ENCODE peak calls at places on chromosome X, in eight cellular contexts. One of them, this sample, is unnamed.

GRCh38 chrX:13996650-13997049 is 33.0 kb downstream of the GEMIN8 start:
- DNase-seq in stimulated activated CD4-positive, alpha-beta T cell treated with anti-CD3 and anti-CD28 coated beads, TNF-alpha, amount 100 ng/mL, for 4 hours: no peak
- DNase-seq in tibial artery: no peak
- DNase-seq in T47D: no peak
- DNase-seq in HCT116: no peak
- DNase-seq in progenitor cell of endocrine pancreas: no peak
- DNase-seq in hepatocyte: no peak
- DNase-seq in activated CD4-positive, alpha-beta T cell treated with anti-CD3 and anti-CD28 coated beads for 24 hours: no peak
- DNase-seq in this sample: no peak

GRCh38 chrX:120144178-120144844 is 14.1 kb upstream of the RHOXF2 start:
- DNase-seq in stimulated activated CD4-positive, alpha-beta T cell treated with anti-CD3 and anti-CD28 coated beads, TNF-alpha, amount 100 ng/mL, for 4 hours: no peak
- DNase-seq in tibial artery: no peak
- DNase-seq in T47D: no peak
- DNase-seq in HCT116: no peak
- DNase-seq in progenitor cell of endocrine pancreas: no peak
- DNase-seq in hepatocyte: no peak
- DNase-seq in activated CD4-positive, alpha-beta T cell treated with anti-CD3 and anti-CD28 coated beads for 24 hours: no peak
- DNase-seq in this sample: no peak

GRCh38 chrX:41737065-41737464 is 13.1 kb downstream of the GPR82 start:
- DNase-seq in stimulated activated CD4-positive, alpha-beta T cell treated with anti-CD3 and anti-CD28 coated beads, TNF-alpha, amount 100 ng/mL, for 4 hours: no peak
- DNase-seq in tibial artery: no peak
- DNase-seq in T47D: no peak
- DNase-seq in HCT116: no peak
- DNase-seq in progenitor cell of endocrine pancreas: no peak
- DNase-seq in hepatocyte: no peak
- DNase-seq in activated CD4-positive, alpha-beta T cell treated with anti-CD3 and anti-CD28 coated beads for 24 hours: no peak
- DNase-seq in this sample: no peak

GRCh38 chrX:40734956-40735317 is 405 bp downstream of the MED14 start:
- DNase-seq in stimulated activated CD4-positive, alpha-beta T cell treated with anti-CD3 and anti-CD28 coated beads, TNF-alpha, amount 100 ng/mL, for 4 hours: peak
- DNase-seq in tibial artery: no peak
- DNase-seq in T47D: no peak
- DNase-seq in HCT116: no peak
- DNase-seq in progenitor cell of endocrine pancreas: no peak
- DNase-seq in hepatocyte: peak
- DNase-seq in activated CD4-positive, alpha-beta T cell treated with anti-CD3 and anti-CD28 coated beads for 24 hours: peak
- DNase-seq in this sample: no peak

GRCh38 chrX:56228914-56229313 is 3.2 kb upstream of the KLF8 start:
- DNase-seq in stimulated activated CD4-positive, alpha-beta T cell treated with anti-CD3 and anti-CD28 coated beads, TNF-alpha, amount 100 ng/mL, for 4 hours: no peak
- DNase-seq in tibial artery: peak
- DNase-seq in T47D: peak
- DNase-seq in HCT116: no peak
- DNase-seq in progenitor cell of endocrine pancreas: no peak
- DNase-seq in hepatocyte: no peak
- DNase-seq in activated CD4-positive, alpha-beta T cell treated with anti-CD3 and anti-CD28 coated beads for 24 hours: no peak
- DNase-seq in this sample: no peak

GRCh38 chrX:30835373-30835772 is 53.7 kb downstream of the TAB3 start:
- DNase-seq in stimulated activated CD4-positive, alpha-beta T cell treated with anti-CD3 and anti-CD28 coated beads, TNF-alpha, amount 100 ng/mL, for 4 hours: no peak
- DNase-seq in tibial artery: no peak
- DNase-seq in T47D: no peak
- DNase-seq in HCT116: no peak
- DNase-seq in progenitor cell of endocrine pancreas: no peak
- DNase-seq in hepatocyte: peak
- DNase-seq in activated CD4-positive, alpha-beta T cell treated with anti-CD3 and anti-CD28 coated beads for 24 hours: no peak
- DNase-seq in this sample: no peak

GRCh38 chrX:108033890-108034289 is 11.0 kb upstream of the VSIG1 start:
- DNase-seq in stimulated activated CD4-positive, alpha-beta T cell treated with anti-CD3 and anti-CD28 coated beads, TNF-alpha, amount 100 ng/mL, for 4 hours: no peak
- DNase-seq in tibial artery: no peak
- DNase-seq in T47D: no peak
- DNase-seq in HCT116: no peak
- DNase-seq in progenitor cell of endocrine pancreas: no peak
- DNase-seq in hepatocyte: no peak
- DNase-seq in activated CD4-positive, alpha-beta T cell treated with anti-CD3 and anti-CD28 coated beads for 24 hours: no peak
- DNase-seq in this sample: no peak

GRCh38 chrX:747176-747575 is 116.6 kb downstream of the SHOX start:
- DNase-seq in stimulated activated CD4-positive, alpha-beta T cell treated with anti-CD3 and anti-CD28 coated beads, TNF-alpha, amount 100 ng/mL, for 4 hours: no peak
- DNase-seq in tibial artery: peak
- DNase-seq in T47D: peak
- DNase-seq in HCT116: no peak
- DNase-seq in progenitor cell of endocrine pancreas: no peak
- DNase-seq in hepatocyte: no peak
- DNase-seq in activated CD4-positive, alpha-beta T cell treated with anti-CD3 and anti-CD28 coated beads for 24 hours: no peak
- DNase-seq in this sample: no peak

GRCh38 chrX:100409316-100410082 is 574 bp downstream of the PCDH19 start:
- DNase-seq in stimulated activated CD4-positive, alpha-beta T cell treated with anti-CD3 and anti-CD28 coated beads, TNF-alpha, amount 100 ng/mL, for 4 hours: no peak
- DNase-seq in tibial artery: no peak
- DNase-seq in T47D: no peak
- DNase-seq in HCT116: no peak
- DNase-seq in progenitor cell of endocrine pancreas: no peak
- DNase-seq in hepatocyte: no peak
- DNase-seq in activated CD4-positive, alpha-beta T cell treated with anti-CD3 and anti-CD28 coated beads for 24 hours: no peak
- DNase-seq in this sample: no peak

GRCh38 chrX:17413228-17413627 is 38.2 kb downstream of the NHS start:
- DNase-seq in stimulated activated CD4-positive, alpha-beta T cell treated with anti-CD3 and anti-CD28 coated beads, TNF-alpha, amount 100 ng/mL, for 4 hours: no peak
- DNase-seq in tibial artery: no peak
- DNase-seq in T47D: no peak
- DNase-seq in HCT116: peak
- DNase-seq in progenitor cell of endocrine pancreas: no peak
- DNase-seq in hepatocyte: no peak
- DNase-seq in activated CD4-positive, alpha-beta T cell treated with anti-CD3 and anti-CD28 coated beads for 24 hours: no peak
- DNase-seq in this sample: no peak

GRCh38 chrX:74349387-74349786 is 45.4 kb downstream of the ZCCHC13 start:
- DNase-seq in stimulated activated CD4-positive, alpha-beta T cell treated with anti-CD3 and anti-CD28 coated beads, TNF-alpha, amount 100 ng/mL, for 4 hours: no peak
- DNase-seq in tibial artery: no peak
- DNase-seq in T47D: no peak
- DNase-seq in HCT116: peak
- DNase-seq in progenitor cell of endocrine pancreas: no peak
- DNase-seq in hepatocyte: no peak
- DNase-seq in activated CD4-positive, alpha-beta T cell treated with anti-CD3 and anti-CD28 coated beads for 24 hours: no peak
- DNase-seq in this sample: no peak

GRCh38 chrX:21973321-21974010 is 33.0 kb downstream of the SMS start:
- DNase-seq in stimulated activated CD4-positive, alpha-beta T cell treated with anti-CD3 and anti-CD28 coated beads, TNF-alpha, amount 100 ng/mL, for 4 hours: no peak
- DNase-seq in tibial artery: no peak
- DNase-seq in T47D: peak
- DNase-seq in HCT116: no peak
- DNase-seq in progenitor cell of endocrine pancreas: no peak
- DNase-seq in hepatocyte: no peak
- DNase-seq in activated CD4-positive, alpha-beta T cell treated with anti-CD3 and anti-CD28 coated beads for 24 hours: no peak
- DNase-seq in this sample: no peak

GRCh38 chrX:6826856-6827255 is 291.9 kb upstream of the VCX3A start:
- DNase-seq in stimulated activated CD4-positive, alpha-beta T cell treated with anti-CD3 and anti-CD28 coated beads, TNF-alpha, amount 100 ng/mL, for 4 hours: no peak
- DNase-seq in tibial artery: no peak
- DNase-seq in T47D: no peak
- DNase-seq in HCT116: no peak
- DNase-seq in progenitor cell of endocrine pancreas: no peak
- DNase-seq in hepatocyte: no peak
- DNase-seq in activated CD4-positive, alpha-beta T cell treated with anti-CD3 and anti-CD28 coated beads for 24 hours: no peak
- DNase-seq in this sample: no peak

GRCh38 chrX:79482686-79483085 is 115.6 kb upstream of the ITM2A start:
- DNase-seq in stimulated activated CD4-positive, alpha-beta T cell treated with anti-CD3 and anti-CD28 coated beads, TNF-alpha, amount 100 ng/mL, for 4 hours: no peak
- DNase-seq in tibial artery: no peak
- DNase-seq in T47D: no peak
- DNase-seq in HCT116: no peak
- DNase-seq in progenitor cell of endocrine pancreas: no peak
- DNase-seq in hepatocyte: no peak
- DNase-seq in activated CD4-positive, alpha-beta T cell treated with anti-CD3 and anti-CD28 coated beads for 24 hours: no peak
- DNase-seq in this sample: no peak

GRCh38 chrX:133376422-133376821 is 38.9 kb downstream of the GPC4 start:
- DNase-seq in stimulated activated CD4-positive, alpha-beta T cell treated with anti-CD3 and anti-CD28 coated beads, TNF-alpha, amount 100 ng/mL, for 4 hours: no peak
- DNase-seq in tibial artery: no peak
- DNase-seq in T47D: no peak
- DNase-seq in HCT116: no peak
- DNase-seq in progenitor cell of endocrine pancreas: no peak
- DNase-seq in hepatocyte: no peak
- DNase-seq in activated CD4-positive, alpha-beta T cell treated with anti-CD3 and anti-CD28 coated beads for 24 hours: no peak
- DNase-seq in this sample: no peak

GRCh38 chrX:74613350-74614192 is 853 bp downstream of the RLIM start:
- DNase-seq in stimulated activated CD4-positive, alpha-beta T cell treated with anti-CD3 and anti-CD28 coated beads, TNF-alpha, amount 100 ng/mL, for 4 hours: peak
- DNase-seq in tibial artery: no peak
- DNase-seq in T47D: no peak
- DNase-seq in HCT116: no peak
- DNase-seq in progenitor cell of endocrine pancreas: no peak
- DNase-seq in hepatocyte: peak
- DNase-seq in activated CD4-positive, alpha-beta T cell treated with anti-CD3 and anti-CD28 coated beads for 24 hours: no peak
- DNase-seq in this sample: no peak

GRCh38 chrX:108156934-108157466 is 65.4 kb downstream of the ATG4A start:
- DNase-seq in stimulated activated CD4-positive, alpha-beta T cell treated with anti-CD3 and anti-CD28 coated beads, TNF-alpha, amount 100 ng/mL, for 4 hours: no peak
- DNase-seq in tibial artery: no peak
- DNase-seq in T47D: no peak
- DNase-seq in HCT116: no peak
- DNase-seq in progenitor cell of endocrine pancreas: no peak
- DNase-seq in hepatocyte: no peak
- DNase-seq in activated CD4-positive, alpha-beta T cell treated with anti-CD3 and anti-CD28 coated beads for 24 hours: no peak
- DNase-seq in this sample: no peak

GRCh38 chrX:122850326-122850725 is 333.8 kb upstream of the GRIA3 start:
- DNase-seq in stimulated activated CD4-positive, alpha-beta T cell treated with anti-CD3 and anti-CD28 coated beads, TNF-alpha, amount 100 ng/mL, for 4 hours: no peak
- DNase-seq in tibial artery: no peak
- DNase-seq in T47D: no peak
- DNase-seq in HCT116: no peak
- DNase-seq in progenitor cell of endocrine pancreas: no peak
- DNase-seq in hepatocyte: no peak
- DNase-seq in activated CD4-positive, alpha-beta T cell treated with anti-CD3 and anti-CD28 coated beads for 24 hours: no peak
- DNase-seq in this sample: no peak

GRCh38 chrX:40448793-40449192 is 132.0 kb upstream of the ATP6AP2 start:
- DNase-seq in stimulated activated CD4-positive, alpha-beta T cell treated with anti-CD3 and anti-CD28 coated beads, TNF-alpha, amount 100 ng/mL, for 4 hours: no peak
- DNase-seq in tibial artery: no peak
- DNase-seq in T47D: no peak
- DNase-seq in HCT116: no peak
- DNase-seq in progenitor cell of endocrine pancreas: no peak
- DNase-seq in hepatocyte: no peak
- DNase-seq in activated CD4-positive, alpha-beta T cell treated with anti-CD3 and anti-CD28 coated beads for 24 hours: no peak
- DNase-seq in this sample: no peak

GRCh38 chrX:153830632-153831434 is 489 bp upstream of the PDZD4 start:
- DNase-seq in stimulated activated CD4-positive, alpha-beta T cell treated with anti-CD3 and anti-CD28 coated beads, TNF-alpha, amount 100 ng/mL, for 4 hours: no peak
- DNase-seq in tibial artery: no peak
- DNase-seq in T47D: no peak
- DNase-seq in HCT116: no peak
- DNase-seq in progenitor cell of endocrine pancreas: no peak
- DNase-seq in hepatocyte: no peak
- DNase-seq in activated CD4-positive, alpha-beta T cell treated with anti-CD3 and anti-CD28 coated beads for 24 hours: no peak
- DNase-seq in this sample: no peak

GRCh38 chrX:69232945-69233344 is 67.7 kb upstream of the PJA1 start:
- DNase-seq in stimulated activated CD4-positive, alpha-beta T cell treated with anti-CD3 and anti-CD28 coated beads, TNF-alpha, amount 100 ng/mL, for 4 hours: no peak
- DNase-seq in tibial artery: no peak
- DNase-seq in T47D: no peak
- DNase-seq in HCT116: no peak
- DNase-seq in progenitor cell of endocrine pancreas: no peak
- DNase-seq in hepatocyte: no peak
- DNase-seq in activated CD4-positive, alpha-beta T cell treated with anti-CD3 and anti-CD28 coated beads for 24 hours: no peak
- DNase-seq in this sample: no peak

GRCh38 chrX:109624641-109625311 is at the start of gene KCNE5:
- DNase-seq in stimulated activated CD4-positive, alpha-beta T cell treated with anti-CD3 and anti-CD28 coated beads, TNF-alpha, amount 100 ng/mL, for 4 hours: no peak
- DNase-seq in tibial artery: no peak
- DNase-seq in T47D: no peak
- DNase-seq in HCT116: no peak
- DNase-seq in progenitor cell of endocrine pancreas: peak
- DNase-seq in hepatocyte: peak
- DNase-seq in activated CD4-positive, alpha-beta T cell treated with anti-CD3 and anti-CD28 coated beads for 24 hours: no peak
- DNase-seq in this sample: no peak

GRCh38 chrX:132730726-132731125 is 227.7 kb downstream of the HS6ST2 start:
- DNase-seq in stimulated activated CD4-positive, alpha-beta T cell treated with anti-CD3 and anti-CD28 coated beads, TNF-alpha, amount 100 ng/mL, for 4 hours: no peak
- DNase-seq in tibial artery: no peak
- DNase-seq in T47D: no peak
- DNase-seq in HCT116: no peak
- DNase-seq in progenitor cell of endocrine pancreas: no peak
- DNase-seq in hepatocyte: no peak
- DNase-seq in activated CD4-positive, alpha-beta T cell treated with anti-CD3 and anti-CD28 coated beads for 24 hours: no peak
- DNase-seq in this sample: no peak

GRCh38 chrX:138709886-138710285 is 1.6 kb downstream of the FGF13 start:
- DNase-seq in stimulated activated CD4-positive, alpha-beta T cell treated with anti-CD3 and anti-CD28 coated beads, TNF-alpha, amount 100 ng/mL, for 4 hours: no peak
- DNase-seq in tibial artery: no peak
- DNase-seq in T47D: peak
- DNase-seq in HCT116: no peak
- DNase-seq in progenitor cell of endocrine pancreas: no peak
- DNase-seq in hepatocyte: peak
- DNase-seq in activated CD4-positive, alpha-beta T cell treated with anti-CD3 and anti-CD28 coated beads for 24 hours: no peak
- DNase-seq in this sample: no peak

GRCh38 chrX:69264134-69264533 is 98.9 kb upstream of the PJA1 start:
- DNase-seq in stimulated activated CD4-positive, alpha-beta T cell treated with anti-CD3 and anti-CD28 coated beads, TNF-alpha, amount 100 ng/mL, for 4 hours: no peak
- DNase-seq in tibial artery: no peak
- DNase-seq in T47D: no peak
- DNase-seq in HCT116: no peak
- DNase-seq in progenitor cell of endocrine pancreas: no peak
- DNase-seq in hepatocyte: no peak
- DNase-seq in activated CD4-positive, alpha-beta T cell treated with anti-CD3 and anti-CD28 coated beads for 24 hours: no peak
- DNase-seq in this sample: no peak

GRCh38 chrX:135081695-135082094 is 29.8 kb upstream of the RTL8A start:
- DNase-seq in stimulated activated CD4-positive, alpha-beta T cell treated with anti-CD3 and anti-CD28 coated beads, TNF-alpha, amount 100 ng/mL, for 4 hours: no peak
- DNase-seq in tibial artery: no peak
- DNase-seq in T47D: no peak
- DNase-seq in HCT116: no peak
- DNase-seq in progenitor cell of endocrine pancreas: no peak
- DNase-seq in hepatocyte: no peak
- DNase-seq in activated CD4-positive, alpha-beta T cell treated with anti-CD3 and anti-CD28 coated beads for 24 hours: no peak
- DNase-seq in this sample: no peak

GRCh38 chrX:77910108-77910840 is at the start of gene ATP7A:
- DNase-seq in stimulated activated CD4-positive, alpha-beta T cell treated with anti-CD3 and anti-CD28 coated beads, TNF-alpha, amount 100 ng/mL, for 4 hours: peak
- DNase-seq in tibial artery: peak
- DNase-seq in T47D: peak
- DNase-seq in HCT116: peak
- DNase-seq in progenitor cell of endocrine pancreas: peak
- DNase-seq in hepatocyte: peak
- DNase-seq in activated CD4-positive, alpha-beta T cell treated with anti-CD3 and anti-CD28 coated beads for 24 hours: peak
- DNase-seq in this sample: peak

GRCh38 chrX:100939336-100939735 is 10.6 kb upstream of the XKRX start:
- DNase-seq in stimulated activated CD4-positive, alpha-beta T cell treated with anti-CD3 and anti-CD28 coated beads, TNF-alpha, amount 100 ng/mL, for 4 hours: no peak
- DNase-seq in tibial artery: no peak
- DNase-seq in T47D: no peak
- DNase-seq in HCT116: no peak
- DNase-seq in progenitor cell of endocrine pancreas: no peak
- DNase-seq in hepatocyte: no peak
- DNase-seq in activated CD4-positive, alpha-beta T cell treated with anti-CD3 and anti-CD28 coated beads for 24 hours: no peak
- DNase-seq in this sample: no peak

GRCh38 chrX:88982183-88982582 is 235.2 kb downstream of the CPXCR1 start:
- DNase-seq in stimulated activated CD4-positive, alpha-beta T cell treated with anti-CD3 and anti-CD28 coated beads, TNF-alpha, amount 100 ng/mL, for 4 hours: no peak
- DNase-seq in tibial artery: no peak
- DNase-seq in T47D: no peak
- DNase-seq in HCT116: no peak
- DNase-seq in progenitor cell of endocrine pancreas: no peak
- DNase-seq in hepatocyte: no peak
- DNase-seq in activated CD4-positive, alpha-beta T cell treated with anti-CD3 and anti-CD28 coated beads for 24 hours: no peak
- DNase-seq in this sample: no peak

GRCh38 chrX:25524150-25524549 is 508.4 kb upstream of the ARX start:
- DNase-seq in stimulated activated CD4-positive, alpha-beta T cell treated with anti-CD3 and anti-CD28 coated beads, TNF-alpha, amount 100 ng/mL, for 4 hours: no peak
- DNase-seq in tibial artery: no peak
- DNase-seq in T47D: peak
- DNase-seq in HCT116: no peak
- DNase-seq in progenitor cell of endocrine pancreas: no peak
- DNase-seq in hepatocyte: peak
- DNase-seq in activated CD4-positive, alpha-beta T cell treated with anti-CD3 and anti-CD28 coated beads for 24 hours: no peak
- DNase-seq in this sample: no peak

GRCh38 chrX:73977542-73978169 is 326.3 kb upstream of the ZCCHC13 start:
- DNase-seq in stimulated activated CD4-positive, alpha-beta T cell treated with anti-CD3 and anti-CD28 coated beads, TNF-alpha, amount 100 ng/mL, for 4 hours: no peak
- DNase-seq in tibial artery: no peak
- DNase-seq in T47D: no peak
- DNase-seq in HCT116: no peak
- DNase-seq in progenitor cell of endocrine pancreas: no peak
- DNase-seq in hepatocyte: no peak
- DNase-seq in activated CD4-positive, alpha-beta T cell treated with anti-CD3 and anti-CD28 coated beads for 24 hours: no peak
- DNase-seq in this sample: no peak

GRCh38 chrX:50107470-50107869 is 93.3 kb downstream of the AKAP4 start:
- DNase-seq in stimulated activated CD4-positive, alpha-beta T cell treated with anti-CD3 and anti-CD28 coated beads, TNF-alpha, amount 100 ng/mL, for 4 hours: no peak
- DNase-seq in tibial artery: no peak
- DNase-seq in T47D: no peak
- DNase-seq in HCT116: no peak
- DNase-seq in progenitor cell of endocrine pancreas: no peak
- DNase-seq in hepatocyte: no peak
- DNase-seq in activated CD4-positive, alpha-beta T cell treated with anti-CD3 and anti-CD28 coated beads for 24 hours: no peak
- DNase-seq in this sample: no peak

GRCh38 chrX:130014356-130014755 is 31.9 kb downstream of the BCORL1 start:
- DNase-seq in stimulated activated CD4-positive, alpha-beta T cell treated with anti-CD3 and anti-CD28 coated beads, TNF-alpha, amount 100 ng/mL, for 4 hours: no peak
- DNase-seq in tibial artery: no peak
- DNase-seq in T47D: no peak
- DNase-seq in HCT116: no peak
- DNase-seq in progenitor cell of endocrine pancreas: no peak
- DNase-seq in hepatocyte: no peak
- DNase-seq in activated CD4-positive, alpha-beta T cell treated with anti-CD3 and anti-CD28 coated beads for 24 hours: no peak
- DNase-seq in this sample: no peak

GRCh38 chrX:71622347-71623104 is 4.2 kb upstream of the CXCR3 start:
- DNase-seq in stimulated activated CD4-positive, alpha-beta T cell treated with anti-CD3 and anti-CD28 coated beads, TNF-alpha, amount 100 ng/mL, for 4 hours: peak
- DNase-seq in tibial artery: peak
- DNase-seq in T47D: peak
- DNase-seq in HCT116: peak
- DNase-seq in progenitor cell of endocrine pancreas: no peak
- DNase-seq in hepatocyte: peak
- DNase-seq in activated CD4-positive, alpha-beta T cell treated with anti-CD3 and anti-CD28 coated beads for 24 hours: peak
- DNase-seq in this sample: no peak